ENCODE peak calls at places on chromosomes 13 and 19, in five cellular contexts. W is fibroblast of lung, T is omental fat pad, R is cardiac fibroblast, U is foreskin keratinocyte. G is an unnamed sample.

GRCh38 chr13:84894749-84895148 is 904.5 kb downstream of the SLITRK6 start:
- DNase-seq in U (no peak), W (no peak), T (no peak), R (no peak), G (no peak)

GRCh38 chr19:18989316-18989715 is 44.0 kb downstream of the SUGP2 start:
- DNase-seq in R (no peak), W (no peak), T (no peak), U (no peak), G (no peak)

GRCh38 chr13:67063036-67063435 is 167.1 kb downstream of the PCDH9 start:
- DNase-seq in W (no peak), U (no peak), T (no peak), R (no peak), G (no peak)

GRCh38 chr13:48618937-48619336 is 34.8 kb upstream of the CYSLTR2 start:
- DNase-seq in R (no peak), W (no peak), U (no peak), T (no peak), G (no peak)

GRCh38 chr19:18445252-18445948 is 7.5 kb upstream of the ISYNA1 start:
- DNase-seq in R (no peak), U (no peak), T (no peak), W (no peak), G (no peak)

GRCh38 chr19:49712397-49712859 is 21.5 kb downstream of the CPT1C start:
- DNase-seq in W (peak; percentile 61), T (no peak), U (no peak), R (peak; percentile 83), G (peak; percentile 57)

GRCh38 chr13:83531022-83531421 is 351.3 kb downstream of the SLITRK1 start:
- DNase-seq in R (no peak), W (no peak), T (no peak), U (no peak), G (no peak)

GRCh38 chr13:101618440-101619187 is 166.1 kb downstream of the ITGBL1 start:
- DNase-seq in R (no peak), T (no peak), U (no peak), W (no peak), G (no peak)

GRCh38 chr19:13427273-13428051 is 78.8 kb downstream of the CACNA1A start:
- DNase-seq in W (no peak), U (no peak), T (no peak), R (no peak), G (no peak)

GRCh38 chr13:51717786-51718398 is 86.1 kb downstream of the DHRS12 start:
- DNase-seq in T (no peak), U (no peak), W (no peak), R (peak; percentile 50), G (no peak)

GRCh38 chr13:41995946-41996345 is 35.0 kb upstream of the VWA8 start:
- DNase-seq in T (no peak), U (no peak), R (peak; percentile 32), W (peak; percentile 21), G (no peak)

GRCh38 chr19:41425174-41426115 is 1.7 kb downstream of the B3GNT8 start:
- DNase-seq in R (no peak), W (no peak), U (no peak), T (no peak), G (no peak)

GRCh38 chr13:69180025-69180424 is 927.6 kb upstream of the ATXN8OS start:
- DNase-seq in R (no peak), U (no peak), T (no peak), W (no peak), G (no peak)

GRCh38 chr19:5048091-5048726 is 79.3 kb downstream of the KDM4B start:
- DNase-seq in W (peak; percentile 72), U (peak; percentile 35), T (peak; percentile 65), R (peak; percentile 74), G (peak; percentile 82)

GRCh38 chr13:59991395-59991794 is 172.3 kb downstream of the DIAPH3 start:
- DNase-seq in T (no peak), U (no peak), R (no peak), W (no peak), G (no peak)

GRCh38 chr13:114134111-114134943 is 1.9 kb upstream of the RASA3 start:
- DNase-seq in W (no peak), T (no peak), U (no peak), R (no peak), G (no peak)

GRCh38 chr19:41324921-41325639 is 15.1 kb downstream of the CCDC97 start:
- DNase-seq in T (no peak), W (peak; percentile 78), R (peak; percentile 90), U (no peak), G (peak; percentile 84)

GRCh38 chr19:55070755-55071502 is 4.7 kb upstream of the EPS8L1 start:
- DNase-seq in R (peak; percentile 64), T (no peak), U (no peak), W (peak; percentile 64), G (peak; percentile 88)

GRCh38 chr13:99086869-99087129 is 108.9 kb upstream of the DOCK9 start:
- DNase-seq in U (no peak), R (peak; percentile 35), W (peak; percentile 25), T (no peak), G (peak; percentile 40)

GRCh38 chr13:48624858-48625257 is 28.9 kb upstream of the CYSLTR2 start:
- DNase-seq in R (peak; percentile 62), T (no peak), U (no peak), W (peak; percentile 50), G (no peak)

GRCh38 chr13:55573565-55573964 is 1567.2 kb upstream of the PRR20A start:
- DNase-seq in U (no peak), W (no peak), T (no peak), R (no peak), G (no peak)

GRCh38 chr19:48881741-48882657 is 9.8 kb downstream of the PPP1R15A start:
- DNase-seq in R (no peak), T (no peak), U (no peak), W (no peak), G (no peak)

GRCh38 chr13:79647518-79647917 is 166.6 kb downstream of the NDFIP2 start:
- DNase-seq in W (no peak), R (peak; percentile 10), T (no peak), U (peak; percentile 99), G (peak; percentile 94)

GRCh38 chr19:42563352-42564210 is 31.1 kb downstream of the CEACAM8 start:
- DNase-seq in W (peak; percentile 36), U (no peak), T (no peak), R (peak; percentile 55), G (peak; percentile 67)

GRCh38 chr19:51365211-51366049 is 758 bp downstream of the ETFB start:
- DNase-seq in T (no peak), U (no peak), W (peak; percentile 50), R (peak; percentile 78), G (no peak)

GRCh38 chr19:17352608-17353280 is 15.4 kb downstream of the GTPBP3 start:
- DNase-seq in R (no peak), T (no peak), W (no peak), U (no peak), G (no peak)

DNA sequence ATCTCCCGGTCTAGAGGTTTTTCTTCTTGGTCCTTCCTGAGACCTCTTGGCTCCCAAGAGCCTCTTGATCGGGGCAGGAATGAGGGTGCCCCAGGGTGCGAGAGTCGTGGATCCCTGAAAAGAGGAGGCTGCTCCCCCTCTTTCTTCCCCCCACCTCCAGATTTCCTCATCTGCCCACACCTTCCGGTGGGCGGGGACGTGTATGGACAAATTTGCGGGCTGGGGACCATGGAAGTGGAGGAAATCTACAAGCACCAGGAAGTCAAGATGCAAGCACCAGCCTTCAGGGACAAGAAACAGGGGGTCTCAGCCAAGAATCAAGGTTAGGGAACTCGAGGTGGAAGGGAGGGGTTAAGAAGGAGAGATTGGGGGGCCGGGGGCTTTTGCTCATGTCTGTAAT is at the start of gene MCEMP1:
- DNase-seq in U (no peak), T (no peak), R (no peak), W (no peak), G (no peak)
- TF ChIP-seq CTCF in U (no peak), T (no peak), R (no peak), W (no peak), G (no peak)

DNA sequence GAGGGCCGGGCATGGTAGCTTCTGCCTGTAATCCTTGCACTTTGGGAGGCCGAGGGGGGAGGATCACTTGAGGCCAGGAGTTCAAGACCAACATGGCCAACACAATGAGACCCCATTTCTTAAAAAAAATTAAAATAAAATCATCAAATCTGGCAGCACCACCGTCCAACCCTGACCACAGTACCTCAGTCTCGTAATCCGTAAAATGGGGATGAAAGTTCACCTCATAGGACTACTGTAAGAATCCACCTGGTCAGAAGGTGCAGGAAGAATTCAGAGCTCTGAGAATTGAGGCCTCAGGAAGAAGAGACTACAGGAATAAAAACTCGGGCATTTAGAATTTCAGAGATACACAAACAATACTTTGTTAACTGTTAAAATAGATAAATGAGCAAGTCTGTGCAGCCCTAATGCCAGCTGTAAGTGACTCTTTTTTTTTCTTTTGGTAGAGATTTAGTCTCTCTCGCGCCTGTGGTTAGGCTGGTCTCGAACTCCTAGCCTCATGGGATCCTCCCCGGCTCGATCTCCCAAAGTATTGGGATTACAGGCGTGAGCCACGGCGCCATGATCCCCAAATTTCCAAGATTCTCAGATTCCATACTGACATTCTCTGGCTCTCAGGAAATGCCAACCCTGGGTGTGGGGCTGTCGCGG is 2.9 kb downstream of the PPP1R13L start:
- DNase-seq in U (no peak), T (no peak), W (no peak), R (no peak), G (no peak)
- TF ChIP-seq CTCF in U (no peak), T (no peak), W (peak; percentile 26), R (peak; percentile 35), G (no peak)

GRCh38 chr19:389246-389934 is 19.6 kb downstream of the C2CD4C start:
- DNase-seq in T (peak; percentile 12), R (no peak), U (peak; percentile 32), W (no peak), G (no peak)
- TF ChIP-seq CTCF in T (no peak), R (no peak), U (no peak), W (no peak), G (no peak)

DNA sequence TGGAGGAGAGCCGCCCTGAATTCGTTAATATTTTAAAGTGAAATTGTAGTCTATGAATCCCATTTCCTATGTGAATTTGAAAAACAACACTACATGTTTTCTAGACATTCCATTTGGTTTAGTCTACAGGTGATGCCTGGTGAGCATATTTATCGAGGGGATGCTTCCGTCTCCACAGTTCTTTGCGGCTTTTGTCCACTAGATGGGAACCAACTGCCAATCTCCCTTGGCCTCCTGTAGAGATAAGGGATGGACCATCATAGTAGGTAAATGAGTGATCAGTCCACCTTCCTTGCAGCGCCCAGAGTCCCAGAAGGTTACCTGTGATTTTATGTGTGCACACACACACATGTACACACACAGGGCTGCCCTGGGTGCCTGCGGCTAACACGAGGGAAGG is 289.8 kb upstream of the SOX21 start:
- DNase-seq in T (no peak), W (no peak), U (no peak), R (no peak), G (no peak)
- TF ChIP-seq CTCF in T (no peak), W (no peak), U (no peak), R (no peak), G (no peak)

GRCh38 chr13:35766663-35767062 is 290.2 kb upstream of the MAB21L1 start:
- DNase-seq in U (no peak), W (no peak), T (no peak), R (no peak), G (no peak)
- TF ChIP-seq CTCF in U (no peak), W (no peak), T (no peak), R (no peak), G (no peak)

GRCh38 chr13:24745861-24746617 is 17.9 kb upstream of the RNF17 start:
- DNase-seq in T (no peak), R (no peak), W (no peak), U (no peak), G (no peak)
- TF ChIP-seq CTCF in T (no peak), R (no peak), W (no peak), U (no peak), G (no peak)

G was measured in RWPE1.